ENCODE peak calls at places on chromosomes 1 and 21, in seven cellular contexts. V, Q, G, D, C, F and Z are unnamed samples.
A peak's percentile ranks its signal among the peaks of the same experiment; 100 is the strongest.

GRCh38 chr1:12548279-12549105 is 69.5 kb downstream of the DHRS3 start:
- DNase-seq in C (no peak), F (no peak), D (no peak), G (peak; percentile 4), Q (no peak), V (no peak), Z (no peak)

GRCh38 chr1:168087696-168088095 is 49.0 kb downstream of the GPR161 start:
- DNase-seq in D (no peak), V (no peak), F (no peak), G (no peak), Q (peak; percentile 42), C (no peak), Z (no peak)

GRCh38 chr1:182107218-182107617 is 45.7 kb upstream of the ZNF648 start:
- DNase-seq in C (no peak), G (no peak), V (no peak), D (no peak), F (no peak), Q (no peak), Z (no peak)

GRCh38 chr21:15826147-15826780 is 96.5 kb downstream of the USP25 start:
- DNase-seq in V (peak; percentile 74), G (peak; percentile 13), F (peak; percentile 64), D (no peak), C (peak; percentile 17), Q (no peak), Z (peak; percentile 5)

GRCh38 chr1:33578557-33579448 is 106.4 kb downstream of the ZSCAN20 start:
- DNase-seq in V (no peak), F (no peak), Q (no peak), C (no peak), D (no peak), G (no peak), Z (no peak)

GRCh38 chr1:27515626-27516025 is 25.7 kb upstream of the WASF2 start:
- DNase-seq in D (no peak), G (no peak), V (no peak), Q (no peak), F (no peak), C (no peak), Z (no peak)

GRCh38 chr1:72435025-72435424 is 152.7 kb upstream of the NEGR1 start:
- DNase-seq in V (no peak), C (peak; percentile 5), F (peak; percentile 29), D (peak; percentile 21), G (no peak), Q (no peak), Z (no peak)

GRCh38 chr1:16204634-16205332 is 7.7 kb downstream of the ARHGEF19 start:
- DNase-seq in D (no peak), C (no peak), V (peak; percentile 21), G (peak; percentile 74), Q (no peak), F (no peak), Z (peak; percentile 61)

GRCh38 chr1:31027693-31028526 is 37.6 kb downstream of the PUM1 start:
- DNase-seq in V (peak; percentile 54), C (no peak), G (no peak), F (no peak), Q (no peak), D (no peak), Z (no peak)

GRCh38 chr1:28579374-28579773 is 12.7 kb upstream of the RAB42 start:
- DNase-seq in D (no peak), F (peak; percentile 19), Q (no peak), V (no peak), C (no peak), G (no peak), Z (no peak)

GRCh38 chr1:154943649-154944421 is 7.3 kb upstream of the PMVK start:
- DNase-seq in G (peak; percentile 68), D (no peak), F (no peak), V (peak; percentile 29), Q (no peak), C (no peak), Z (peak; percentile 64)

GRCh38 chr1:211918665-211919414 is 88.3 kb upstream of the LPGAT1 start:
- DNase-seq in C (no peak), Q (no peak), F (no peak), V (no peak), D (no peak), G (no peak), Z (no peak)

GRCh38 chr1:225928186-225929175 is 4.4 kb upstream of the PYCR2 start:
- DNase-seq in F (no peak), G (no peak), V (peak; percentile 37), Q (no peak), D (no peak), C (no peak), Z (no peak)

GRCh38 chr1:12405325-12406217 is 175.7 kb downstream of the VPS13D start:
- DNase-seq in C (no peak), V (peak; percentile 93), D (no peak), F (peak; percentile 54), Q (peak; percentile 81), G (no peak), Z (no peak)

GRCh38 chr1:119160851-119161250 is 20.4 kb upstream of the WARS2 start:
- DNase-seq in C (peak; percentile 86), F (peak; percentile 66), G (no peak), Q (no peak), V (peak; percentile 77), D (peak; percentile 37), Z (no peak)

GRCh38 chr1:76109901-76110560 is 35.5 kb downstream of the ST6GALNAC3 start:
- DNase-seq in C (no peak), D (no peak), Q (no peak), G (no peak), F (no peak), V (no peak), Z (no peak)

GRCh38 chr1:2383576-2383975 is 7.8 kb downstream of the MORN1 start:
- DNase-seq in Q (no peak), C (no peak), G (no peak), V (no peak), D (no peak), F (no peak), Z (no peak)

GRCh38 chr1:180860535-180860934 is 52.2 kb upstream of the KIAA1614 start:
- DNase-seq in Q (no peak), V (no peak), D (no peak), C (no peak), G (no peak), F (no peak), Z (no peak)

GRCh38 chr21:15722591-15723324 is 7.0 kb upstream of the USP25 start:
- DNase-seq in D (no peak), F (no peak), C (no peak), Q (no peak), V (no peak), G (no peak), Z (no peak)

GRCh38 chr1:153505576-153505975 is 30.2 kb downstream of the S100A6 start:
- DNase-seq in F (peak; percentile 43), V (no peak), C (no peak), D (no peak), Q (peak; percentile 43), G (no peak), Z (no peak)

GRCh38 chr1:24364975-24365678 is 46.0 kb downstream of the GRHL3 start:
- DNase-seq in V (peak; percentile 4), C (peak; percentile 91), D (peak; percentile 63), Q (no peak), F (peak; percentile 99), G (no peak), Z (no peak)

GRCh38 chr1:6638226-6638625 is 13.6 kb downstream of the THAP3 start:
- DNase-seq in F (peak; percentile 87), V (no peak), C (no peak), G (no peak), D (peak; percentile 49), Q (peak; percentile 96), Z (no peak)

GRCh38 chr1:111369645-111370044 is 57.9 kb downstream of the OVGP1 start:
- DNase-seq in D (no peak), Q (no peak), V (peak; percentile 68), C (no peak), G (no peak), F (no peak), Z (no peak)

GRCh38 chr1:12031039-12031980 is 12.0 kb downstream of the MIIP start:
- DNase-seq in C (no peak), D (no peak), F (peak; percentile 45), V (peak; percentile 16), G (peak; percentile 72), Q (no peak), Z (peak; percentile 42)

DNA sequence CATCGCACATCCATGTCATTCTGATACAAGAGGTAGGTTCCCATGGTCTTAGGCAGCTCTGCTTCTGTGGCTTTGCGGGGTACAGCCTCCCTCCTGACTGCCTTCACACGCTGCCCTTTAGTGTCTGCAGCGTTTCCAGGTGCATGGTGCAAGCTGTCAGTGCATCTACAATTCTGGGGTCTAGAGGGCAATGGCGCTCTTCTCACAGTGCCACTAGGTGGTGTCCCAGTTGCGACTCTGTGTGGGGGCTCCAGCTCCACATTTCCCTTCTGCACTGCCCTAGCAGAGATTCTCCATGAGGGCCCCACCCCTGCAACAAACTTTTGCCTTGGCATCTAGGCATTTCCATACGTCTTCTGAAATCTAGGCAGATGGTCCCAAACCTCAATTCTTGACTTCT is 138.2 kb upstream of the BRINP3 start:
- DNase-seq in G (peak; percentile 35), D (no peak), F (no peak), V (no peak), C (no peak), Q (no peak), Z (no peak)
- TF ChIP-seq CTCF in G (no peak), D (no peak), F (no peak), V (no peak), C (no peak), Q (no peak), Z (no peak)

DNA sequence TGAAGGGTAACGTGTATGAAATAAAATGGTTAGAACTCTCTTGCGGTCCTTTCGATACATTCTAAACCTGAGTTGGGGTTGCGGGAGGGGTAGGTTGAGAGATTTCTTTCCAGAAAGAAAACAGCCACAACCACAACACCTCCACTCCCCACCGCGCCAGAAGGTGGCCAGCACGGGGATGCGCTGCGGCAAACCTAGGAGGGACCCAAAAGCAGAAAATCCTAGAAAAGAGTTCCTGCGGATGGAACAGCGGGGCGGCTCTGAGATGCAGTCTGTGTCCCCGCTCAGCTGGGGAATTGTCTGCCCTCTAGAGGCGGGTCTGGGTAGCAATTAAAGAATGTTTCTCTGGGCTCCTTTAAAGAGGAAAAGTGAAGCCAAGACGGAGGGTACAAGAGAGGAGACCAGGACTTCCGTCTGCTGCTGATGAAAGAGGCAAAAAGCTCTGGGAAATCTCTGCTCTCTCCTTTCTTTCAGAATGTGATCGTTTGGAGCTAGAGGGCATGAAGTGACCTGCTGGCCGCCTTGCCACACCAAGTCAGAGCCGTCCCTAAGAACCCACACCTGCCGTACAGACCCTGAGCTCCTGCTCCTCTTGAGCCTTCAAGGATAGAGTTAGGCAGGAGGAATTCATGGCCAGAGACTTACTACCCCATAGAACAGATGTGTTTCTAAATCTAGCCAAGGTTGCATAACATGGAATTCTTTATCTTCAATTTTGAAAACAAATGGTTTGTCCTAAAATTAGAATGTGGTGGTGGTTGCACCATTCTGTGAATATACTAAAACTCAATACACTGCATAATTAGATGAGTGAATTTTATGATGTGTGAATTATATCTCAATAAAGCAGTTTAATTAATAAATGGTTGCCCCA is 46.5 kb upstream of the COA6 start:
- DNase-seq in D (no peak), G (peak; percentile 79), C (peak; percentile 48), V (peak; percentile 56), F (peak; percentile 45), Q (no peak), Z (peak; percentile 77)
- TF ChIP-seq CTCF in D (peak; percentile 81), G (peak; percentile 65), C (peak; percentile 91), V (peak; percentile 85), F (peak; percentile 80), Q (peak; percentile 48), Z (peak; percentile 69)

GRCh38 chr1:246497331-246497915 is 9.7 kb downstream of the SMYD3 start:
- DNase-seq in G (no peak), F (peak; percentile 83), C (peak; percentile 71), V (peak; percentile 77), D (peak; percentile 39), Q (no peak), Z (no peak)
- TF ChIP-seq CTCF in G (peak; percentile 64), F (peak; percentile 66), C (peak; percentile 94), V (peak; percentile 38), D (peak; percentile 73), Q (peak; percentile 58), Z (peak; percentile 62)

GRCh38 chr1:233675893-233676292 is 62.0 kb downstream of the KCNK1 start:
- DNase-seq in C (no peak), G (no peak), F (no peak), Q (no peak), V (no peak), D (no peak), Z (no peak)
- TF ChIP-seq CTCF in C (no peak), G (no peak), F (no peak), Q (no peak), V (no peak), D (no peak), Z (no peak)